ENCODE peak calls at places on chromosomes 16 and 17, in six cellular contexts. L is Peyer's patch, I is IMR-90, A is neuronal stem cell, D is iPS DF 6.9, H is keratinocyte. U is an unnamed sample.
A peak's percentile ranks its signal among the peaks of the same experiment; 100 is the strongest.

GRCh38 chr17:77356690-77357201 is 216.0 kb downstream of the SEC14L1 start:
- DNase-seq in L (peak; percentile 41), I (no peak), A (no peak), D (no peak), H (no peak), U (no peak)

GRCh38 chr16:2151188-2152091 is 3.0 kb downstream of the RAB26 start:
- DNase-seq in L (no peak), I (no peak), A (no peak), D (no peak), H (no peak), U (no peak)

GRCh38 chr17:8488931-8489330 is 53.2 kb downstream of the NDEL1 start:
- DNase-seq in L (no peak), I (peak; percentile 98), A (no peak), D (no peak), H (no peak), U (peak; percentile 60)

GRCh38 chr17:2380225-2380922 is 20.5 kb downstream of the MNT start:
- DNase-seq in L (no peak), I (no peak), A (no peak), D (no peak), H (no peak), U (no peak)

GRCh38 chr17:74460996-74461395 is 5.4 kb upstream of the CD300A start:
- DNase-seq in L (no peak), I (no peak), A (no peak), D (no peak), H (no peak), U (no peak)

GRCh38 chr16:49453983-49454382 is 80.4 kb downstream of the C16orf78 start:
- DNase-seq in L (peak; percentile 29), I (no peak), A (no peak), D (no peak), H (no peak), U (no peak)

GRCh38 chr17:20941872-20942271 is 100.9 kb downstream of the USP22 start:
- DNase-seq in L (no peak), I (no peak), A (no peak), D (no peak), H (no peak), U (no peak)

GRCh38 chr17:15007001-15007400 is 258.1 kb downstream of the PMP22 start:
- DNase-seq in L (no peak), I (no peak), A (no peak), D (no peak), H (no peak), U (no peak)

GRCh38 chr17:7886227-7887037 is 2.2 kb upstream of the CHD3 start:
- DNase-seq in L (peak; percentile 64), I (peak; percentile 7), A (peak; percentile 29), D (no peak), H (no peak), U (no peak)

GRCh38 chr16:71499775-71500364 is 10.7 kb upstream of the ZNF19 start:
- DNase-seq in L (peak; percentile 66), I (peak; percentile 66), A (peak; percentile 48), D (peak; percentile 35), H (no peak), U (no peak)

GRCh38 chr17:17538417-17539391 is 42.5 kb upstream of the RASD1 start:
- DNase-seq in L (peak; percentile 67), I (peak; percentile 6), A (no peak), D (no peak), H (no peak), U (no peak)

GRCh38 chr17:75959046-75959838 is 18.4 kb upstream of the FBF1 start:
- DNase-seq in L (no peak), I (no peak), A (no peak), D (no peak), H (no peak), U (no peak)

GRCh38 chr17:9842057-9842758 is 16.5 kb downstream of the GLP2R start:
- DNase-seq in L (peak; percentile 54), I (peak; percentile 77), A (no peak), D (no peak), H (no peak), U (no peak)

GRCh38 chr17:67865438-67865837 is 40.1 kb downstream of the BPTF start:
- DNase-seq in L (no peak), I (peak; percentile 18), A (no peak), D (no peak), H (no peak), U (no peak)

GRCh38 chr16:68235882-68236803 is at the start of gene ESRP2:
- DNase-seq in L (peak; percentile 91), I (no peak), A (no peak), D (no peak), H (peak; percentile 69), U (peak; percentile 69)

GRCh38 chr17:76872221-76872873 is 4.1 kb downstream of the MGAT5B start:
- DNase-seq in L (no peak), I (peak; percentile 96), A (no peak), D (no peak), H (peak; percentile 69), U (peak; percentile 68)

GRCh38 chr17:39487946-39488345 is 26.7 kb downstream of the CDK12 start:
- DNase-seq in L (no peak), I (peak; percentile 25), A (no peak), D (no peak), H (no peak), U (no peak)

GRCh38 chr17:40331743-40332641 is 23.0 kb downstream of the RARA start:
- DNase-seq in L (no peak), I (no peak), A (no peak), D (no peak), H (no peak), U (no peak)

GRCh38 chr16:66204761-66205160 is 161.7 kb upstream of the CDH5 start:
- DNase-seq in L (no peak), I (no peak), A (no peak), D (no peak), H (no peak), U (no peak)

GRCh38 chr17:51827140-51827539 is 331.4 kb downstream of the CA10 start:
- DNase-seq in L (no peak), I (no peak), A (no peak), D (no peak), H (no peak), U (no peak)

GRCh38 chr17:16282522-16282921 is 65.5 kb downstream of the PIGL start:
- DNase-seq in L (peak; percentile 29), I (peak; percentile 91), A (no peak), D (no peak), H (no peak), U (peak; percentile 26)

GRCh38 chr17:78313735-78314648 is 45.9 kb downstream of the SOCS3 start:
- DNase-seq in L (peak; percentile 89), I (peak; percentile 59), A (no peak), D (no peak), H (no peak), U (no peak)

GRCh38 chr17:71921726-71922320 is 199.0 kb upstream of the SOX9 start:
- DNase-seq in L (no peak), I (no peak), A (no peak), D (no peak), H (peak; percentile 56), U (peak; percentile 88)

GRCh38 chr17:61495161-61495857 is 43.1 kb downstream of the TBX4 start:
- DNase-seq in L (no peak), I (peak; percentile 33), A (no peak), D (no peak), H (no peak), U (no peak)

GRCh38 chr16:55912022-55912421 is 36.8 kb upstream of the CES5A start:
- DNase-seq in L (no peak), I (no peak), A (no peak), D (no peak), H (no peak), U (no peak)

GRCh38 chr16:31032736-31033708 is at the start of gene STX4:
- DNase-seq in L (peak; percentile 99), I (peak; percentile 98), A (peak; percentile 96), D (peak; percentile 99), H (peak; percentile 98), U (peak; percentile 70)
- H3K27ac ChIP-seq in L (peak within 1 kb of the TSS; percentile 98), I (peak within 1 kb of the TSS; percentile 68), A (peak within 1 kb of the TSS; percentile 52), D (no peak within 1 kb of the TSS), H (peak within 1 kb of the TSS; percentile 89), U (peak within 1 kb of the TSS; percentile 72)

GRCh38 chr17:28928061-28928460 is 23.3 kb downstream of the PHF12 start:
- DNase-seq in L (no peak), I (peak; percentile 48), A (no peak), D (no peak), H (no peak), U (no peak)

GRCh38 chr17:28926786-28927185 is 23.9 kb upstream of the DHRS13 start:
- DNase-seq in L (no peak), I (no peak), A (no peak), D (no peak), H (no peak), U (no peak)

GRCh38 chr17:28925912-28926365 is 23.1 kb upstream of the DHRS13 start:
- DNase-seq in L (peak; percentile 60), I (peak; percentile 92), A (no peak), D (no peak), H (no peak), U (peak; percentile 85)

GRCh38 chr17:28929769-28930168 is 21.5 kb downstream of the PHF12 start:
- DNase-seq in L (no peak), I (no peak), A (no peak), D (no peak), H (no peak), U (no peak)

GRCh38 chr17:28926366-28926765 is 23.5 kb upstream of the DHRS13 start:
- DNase-seq in L (no peak), I (no peak), A (no peak), D (no peak), H (no peak), U (no peak)
- H3K27ac ChIP-seq in L (peak overlapping the region; percentile 74), I (no peak overlapping the region), A (no peak overlapping the region), D (no peak overlapping the region), H (no peak overlapping the region), U (peak overlapping the region; percentile 73)

GRCh38 chr17:28258347-28258887 is 60.6 kb upstream of the TMEM97 start:
- DNase-seq in L (peak; percentile 50), I (no peak), A (no peak), D (no peak), H (no peak), U (no peak)
- H3K27ac ChIP-seq in L (no peak overlapping the region), I (no peak overlapping the region), A (no peak overlapping the region), D (no peak overlapping the region), H (no peak overlapping the region), U (no peak overlapping the region)

GRCh38 chr17:31608659-31609254 is 217.3 kb downstream of the RAB11FIP4 start:
- DNase-seq in L (no peak), I (peak; percentile 35), A (no peak), D (no peak), H (no peak), U (no peak)

GRCh38 chr17:31609331-31609730 is 217.9 kb downstream of the RAB11FIP4 start:
- DNase-seq in L (no peak), I (no peak), A (no peak), D (no peak), H (no peak), U (no peak)

GRCh38 chr17:31605761-31606160 is 214.3 kb downstream of the RAB11FIP4 start:
- DNase-seq in L (no peak), I (no peak), A (no peak), D (no peak), H (no peak), U (no peak)

GRCh38 chr17:31610301-31610910 is 218.9 kb downstream of the RAB11FIP4 start:
- DNase-seq in L (no peak), I (no peak), A (no peak), D (no peak), H (no peak), U (no peak)

DNA sequence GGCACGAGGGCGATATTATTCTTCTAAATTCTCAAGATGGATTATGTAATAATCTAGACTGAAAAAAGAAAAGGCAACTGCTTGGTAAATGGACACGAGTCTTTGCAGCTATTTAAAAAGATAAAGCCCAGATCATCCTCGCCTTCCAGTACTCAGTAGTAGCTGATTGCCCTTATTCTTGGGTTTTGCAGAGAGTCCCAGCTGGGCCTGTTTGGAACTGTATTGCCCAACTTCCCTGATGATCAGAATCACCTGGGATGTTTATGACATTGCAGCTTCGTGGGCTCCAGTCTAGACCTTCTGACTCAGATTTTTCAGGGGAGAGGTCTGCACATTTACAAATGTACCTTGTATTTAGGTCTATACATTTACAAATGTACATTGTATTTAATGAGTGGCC is 213.5 kb downstream of the RAB11FIP4 start:
- DNase-seq in L (no peak), I (no peak), A (no peak), D (no peak), H (no peak), U (no peak)
- H3K27ac ChIP-seq in L (no peak overlapping the region), I (no peak overlapping the region), A (no peak overlapping the region), D (no peak overlapping the region), H (no peak overlapping the region), U (no peak overlapping the region)

U was measured in epithelial cell of prostate.